ENCODE peak calls at places on chromosomes 13 and 19, in ten cellular contexts. J, P, Q, A, U, E, W, D, V and F are unnamed samples.

GRCh38 chr19:2047449-2048103 is 3.5 kb downstream of the MKNK2 start:
- DNase-seq in J (peak), P (no peak), Q (peak), A (peak), U (no peak), E (no peak), W (no peak), D (peak), V (no peak), F (peak)

GRCh38 chr19:46841458-46842083 is 9.1 kb downstream of the AP2S1 start:
- DNase-seq in J (no peak), P (no peak), Q (peak), A (peak), U (no peak), E (no peak), W (no peak), D (peak), V (no peak), F (no peak)

GRCh38 chr19:41064974-41065569 is 23.2 kb upstream of the CYP2A13 start:
- DNase-seq in J (no peak), P (no peak), Q (no peak), A (no peak), U (no peak), E (no peak), W (no peak), D (no peak), V (no peak), F (no peak)

GRCh38 chr13:97274782-97275252 is 52.7 kb downstream of the MBNL2 start:
- DNase-seq in J (no peak), P (no peak), Q (no peak), A (no peak), U (no peak), E (no peak), W (no peak), D (no peak), V (no peak), F (no peak)

GRCh38 chr19:5585461-5586299 is 17.9 kb upstream of the TINCR start:
- DNase-seq in J (no peak), P (no peak), Q (peak), A (no peak), U (peak), E (peak), W (peak), D (peak), V (no peak), F (no peak)

GRCh38 chr13:54185785-54186184 is 1157.2 kb downstream of the OLFM4 start:
- DNase-seq in J (no peak), P (no peak), Q (no peak), A (no peak), U (no peak), E (no peak), W (no peak), D (no peak), V (no peak), F (no peak)

GRCh38 chr19:15123900-15124299 is 16.7 kb downstream of the SYDE1 start:
- DNase-seq in J (peak), P (no peak), Q (peak), A (no peak), U (no peak), E (no peak), W (no peak), D (no peak), V (no peak), F (peak)

GRCh38 chr19:45137179-45137761 is 23.5 kb downstream of the NKPD1 start:
- DNase-seq in J (no peak), P (no peak), Q (no peak), A (no peak), U (no peak), E (no peak), W (no peak), D (no peak), V (no peak), F (no peak)